ENCODE peak calls at places on chromosome 14, in ten cellular contexts. R, B, N, T, A, W, O, L, I and S are unnamed samples.

GRCh38 chr14:45249847-45250575 is 3.0 kb downstream of the MIS18BP1 start:
- DNase-seq in R (no peak), B (peak), N (no peak), T (no peak), A (no peak), W (peak), O (no peak), L (no peak), I (peak), S (no peak)

GRCh38 chr14:68665116-68665515 is 127.8 kb downstream of the ZFP36L1 start:
- DNase-seq in R (peak), B (no peak), N (no peak), T (no peak), A (no peak), W (no peak), O (no peak), L (no peak), I (no peak), S (no peak)

GRCh38 chr14:58690801-58691516 is 53.2 kb downstream of the DACT1 start:
- DNase-seq in R (no peak), B (no peak), N (no peak), T (no peak), A (no peak), W (peak), O (peak), L (no peak), I (no peak), S (no peak)

GRCh38 chr14:45526715-45527549 is 273.9 kb upstream of the MIS18BP1 start:
- DNase-seq in R (no peak), B (no peak), N (no peak), T (no peak), A (no peak), W (no peak), O (peak), L (peak), I (peak), S (peak)

GRCh38 chr14:96106891-96107290 is 67.7 kb downstream of the C14orf132 start:
- DNase-seq in R (no peak), B (no peak), N (no peak), T (no peak), A (no peak), W (no peak), O (no peak), L (no peak), I (no peak), S (no peak)

GRCh38 chr14:23564181-23564812 is 3.3 kb downstream of the AP1G2 start:
- DNase-seq in R (no peak), B (no peak), N (no peak), T (no peak), A (no peak), W (no peak), O (no peak), L (no peak), I (no peak), S (no peak)

GRCh38 chr14:71061458-71061857 is 154.2 kb downstream of the PCNX1 start:
- DNase-seq in R (no peak), B (no peak), N (no peak), T (no peak), A (no peak), W (no peak), O (no peak), L (no peak), I (no peak), S (no peak)

GRCh38 chr14:100439781-100440180 is 116.6 kb downstream of the SLC25A47 start:
- DNase-seq in R (peak), B (no peak), N (no peak), T (no peak), A (peak), W (peak), O (no peak), L (no peak), I (no peak), S (no peak)

GRCh38 chr14:34837801-34838322 is 37.3 kb downstream of the BAZ1A start:
- DNase-seq in R (no peak), B (no peak), N (no peak), T (no peak), A (no peak), W (no peak), O (no peak), L (no peak), I (peak), S (no peak)

GRCh38 chr14:80425686-80426085 is 214.4 kb upstream of the DIO2 start:
- DNase-seq in R (no peak), B (peak), N (peak), T (peak), A (no peak), W (no peak), O (no peak), L (no peak), I (no peak), S (no peak)

GRCh38 chr14:51211149-51211548 is 28.9 kb upstream of the TMX1 start:
- DNase-seq in R (no peak), B (no peak), N (no peak), T (no peak), A (no peak), W (no peak), O (peak), L (no peak), I (no peak), S (no peak)

GRCh38 chr14:97944380-97944779 is 1147.2 kb downstream of the VRK1 start:
- DNase-seq in R (no peak), B (no peak), N (no peak), T (no peak), A (no peak), W (no peak), O (no peak), L (no peak), I (no peak), S (no peak)

GRCh38 chr14:91246051-91246852 is 1.7 kb upstream of the GPR68 start:
- DNase-seq in R (no peak), B (no peak), N (no peak), T (no peak), A (no peak), W (no peak), O (peak), L (no peak), I (no peak), S (no peak)

GRCh38 chr14:95499354-95499750 is 17.1 kb downstream of the SYNE3 start:
- DNase-seq in R (no peak), B (no peak), N (no peak), T (no peak), A (no peak), W (no peak), O (no peak), L (no peak), I (no peak), S (no peak)

GRCh38 chr14:23572841-23573240 is 5.2 kb upstream of the AP1G2 start:
- DNase-seq in R (no peak), B (no peak), N (no peak), T (no peak), A (no peak), W (no peak), O (no peak), L (peak), I (no peak), S (no peak)